ENCODE peak calls at places on chromosomes 13 and 19, in six cellular contexts. U is GM12891, Z is HepG2, J is H1, H is GM12878, I is K562. E is an unnamed sample.

GRCh38 chr13:46100191-46100877 is 4.5 kb downstream of the CPB2 start:
- DNase-seq in U (no peak), Z (no peak), J (no peak), I (peak; percentile 46), H (no peak), E (no peak)

GRCh38 chr19:34345934-34346333 is 19.1 kb upstream of the GPI start:
- DNase-seq in H (no peak), U (peak; percentile 73), J (peak; percentile 65), I (peak; percentile 77), Z (peak; percentile 63), E (peak; percentile 65)

GRCh38 chr19:40601061-40601973 is at the start of gene LTBP4:
- DNase-seq in H (no peak), I (peak; percentile 88), Z (no peak), J (no peak), U (no peak), E (no peak)

GRCh38 chr13:105817498-105817897 is 718.0 kb downstream of the EFNB2 start:
- DNase-seq in J (no peak), H (no peak), I (no peak), Z (no peak), U (no peak), E (no peak)

GRCh38 chr13:30618186-30618937 is 642 bp downstream of the USPL1 start:
- DNase-seq in J (no peak), H (no peak), I (no peak), U (no peak), Z (peak; percentile 4), E (no peak)

GRCh38 chr19:12872941-12873890 is 8.0 kb downstream of the DNASE2 start:
- DNase-seq in U (peak; percentile 55), I (peak; percentile 84), Z (peak; percentile 17), J (no peak), H (no peak), E (no peak)

GRCh38 chr13:97274782-97275252 is 52.7 kb downstream of the MBNL2 start:
- DNase-seq in H (no peak), J (no peak), U (no peak), Z (peak; percentile 93), I (no peak), E (no peak)

GRCh38 chr19:50333235-50333736 is 4.1 kb upstream of the KCNC3 start:
- DNase-seq in U (no peak), J (peak; percentile 86), I (peak; percentile 98), H (peak; percentile 82), Z (peak; percentile 72), E (peak; percentile 76)

GRCh38 chr13:46087481-46087880 is 17.4 kb downstream of the CPB2 start:
- DNase-seq in U (no peak), Z (no peak), J (no peak), I (no peak), H (no peak), E (no peak)

GRCh38 chr19:23263396-23263795 is 13.2 kb upstream of the ZNF724 start:
- DNase-seq in J (no peak), H (no peak), U (no peak), Z (no peak), I (no peak), E (no peak)

DNA sequence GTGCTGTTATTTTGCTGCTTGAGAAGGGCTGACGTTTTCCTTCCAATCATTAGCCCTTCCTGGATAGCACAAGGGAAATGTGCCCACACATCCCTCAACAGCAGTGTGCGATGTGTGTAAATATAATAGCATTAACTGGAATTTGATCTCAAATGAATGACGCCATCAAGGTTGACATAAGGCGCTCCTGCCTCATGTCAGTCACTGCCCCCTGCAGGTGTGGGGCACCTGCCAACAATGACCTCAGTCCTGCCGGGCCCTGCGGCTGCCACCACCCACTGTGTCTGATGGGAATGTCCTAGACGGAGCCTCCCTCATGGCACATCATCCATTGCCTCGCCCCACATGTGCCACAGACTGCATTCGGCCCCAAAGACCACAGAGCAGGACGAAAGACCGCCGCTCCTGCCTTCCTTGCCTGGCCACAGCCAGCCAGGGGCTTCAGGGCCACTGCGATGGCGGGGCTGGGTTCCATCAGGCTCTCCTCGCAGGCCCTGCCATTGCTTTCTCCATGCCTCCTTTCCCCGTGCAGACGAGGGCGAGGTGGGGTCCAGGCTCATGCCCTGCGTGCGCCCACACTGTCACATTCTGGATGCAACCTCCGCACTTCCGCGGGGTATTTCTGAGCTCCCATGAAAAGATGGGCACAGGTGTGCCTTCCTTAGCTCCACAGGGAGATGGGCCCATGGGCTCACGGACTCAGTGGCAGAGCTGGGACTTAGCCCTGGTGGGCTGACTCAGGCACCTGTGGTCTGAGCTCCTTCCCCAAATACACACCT is 146.7 kb downstream of the SOX1 start:
- DNase-seq in I (no peak), U (no peak), Z (peak; percentile 28), H (no peak), J (no peak), E (no peak)
- TF ChIP-seq TAF1 in I (no peak), U (no peak), Z (no peak), H (no peak), J (no peak), E (no peak)

GRCh38 chr13:28583661-28584091 is 75.3 kb upstream of the POMP start:
- DNase-seq in U (no peak), I (peak; percentile 45), Z (no peak), J (no peak), H (no peak), E (no peak)

GRCh38 chr13:28584873-28585317 is 74.0 kb upstream of the POMP start:
- DNase-seq in U (no peak), J (no peak), Z (no peak), H (no peak), I (no peak), E (no peak)

GRCh38 chr13:28582892-28583240 is 76.1 kb upstream of the POMP start:
- DNase-seq in U (no peak), H (no peak), Z (no peak), I (no peak), J (no peak), E (no peak)

GRCh38 chr13:28579334-28579733 is 79.6 kb upstream of the POMP start:
- DNase-seq in U (no peak), H (no peak), I (no peak), J (no peak), Z (no peak), E (no peak)

DNA sequence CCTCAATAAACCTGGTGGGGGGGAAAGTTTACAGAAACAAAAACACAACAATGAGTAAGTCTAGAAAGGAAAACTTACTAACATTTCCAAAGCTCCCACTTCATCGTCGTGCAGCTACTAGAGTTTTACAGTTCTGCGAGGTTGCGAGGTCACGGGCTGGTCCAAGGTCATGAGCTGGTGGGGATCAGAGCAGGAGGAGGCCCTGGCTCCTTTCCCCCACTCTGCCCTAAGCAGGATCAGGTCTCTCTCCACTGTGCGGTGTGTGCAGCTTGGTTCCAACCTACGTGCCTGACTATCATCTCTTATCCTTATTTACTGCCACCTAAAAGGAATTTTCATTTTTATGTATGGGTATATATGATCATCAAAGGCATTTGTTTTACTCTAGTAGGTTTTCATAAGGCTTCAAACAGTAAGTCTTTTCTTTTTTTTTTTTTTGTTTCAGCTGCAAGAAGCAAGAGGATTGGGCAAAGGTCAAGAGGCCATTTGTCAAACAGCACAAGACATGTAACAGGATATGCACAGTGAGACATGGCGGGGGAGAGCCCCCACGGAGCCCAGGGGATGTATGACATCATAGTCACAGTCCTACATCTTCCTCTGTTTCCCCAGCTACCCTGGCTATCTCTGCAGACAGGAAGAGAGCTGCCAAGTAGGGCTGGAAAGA is 76.6 kb upstream of the POMP start:
- DNase-seq in J (no peak), Z (no peak), U (peak; percentile 13), H (no peak), I (peak; percentile 74), E (no peak)
- TF ChIP-seq POLR2A in J (no peak), Z (no peak), U (no peak), H (no peak), I (no peak), E (no peak)

GRCh38 chr19:42122691-42123607 is 9.3 kb downstream of the POU2F2 start:
- DNase-seq in J (no peak), U (no peak), H (peak; percentile 68), I (no peak), Z (no peak), E (peak; percentile 54)

GRCh38 chr19:42120276-42121010 is 11.8 kb downstream of the POU2F2 start:
- DNase-seq in H (no peak), Z (no peak), J (no peak), U (no peak), I (no peak), E (no peak)

GRCh38 chr19:42123765-42124164 is 8.5 kb downstream of the POU2F2 start:
- DNase-seq in Z (no peak), H (no peak), U (no peak), I (no peak), J (no peak), E (no peak)

GRCh38 chr19:42121036-42121621 is 11.1 kb downstream of the POU2F2 start:
- DNase-seq in H (no peak), Z (no peak), I (no peak), J (no peak), U (no peak), E (no peak)

DNA sequence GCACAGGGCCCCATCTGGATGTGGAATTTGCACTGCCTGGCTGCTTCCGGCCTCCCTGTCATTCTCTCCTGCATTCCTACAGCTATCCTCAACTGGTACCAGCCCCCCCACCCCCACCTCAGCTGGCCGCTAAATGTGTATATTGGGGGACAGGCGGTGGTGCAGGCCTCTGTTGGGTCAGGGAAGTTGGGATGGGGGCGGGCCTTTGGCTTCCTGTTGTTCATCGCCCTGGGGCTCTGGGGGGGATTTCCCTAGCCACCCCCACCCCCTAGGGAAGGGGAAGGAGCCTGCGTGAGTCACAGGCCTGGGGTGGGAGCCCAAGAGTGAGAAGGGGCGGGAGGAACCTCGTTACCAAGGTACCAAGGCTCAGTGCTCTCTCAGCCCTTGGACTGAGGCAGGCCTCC is 10.6 kb downstream of the POU2F2 start:
- DNase-seq in J (no peak), I (no peak), H (peak; percentile 52), Z (no peak), U (no peak), E (peak; percentile 66)
- TF ChIP-seq TAF1 in J (no peak), I (no peak), H (no peak), Z (no peak), U (no peak), E (no peak)

GRCh38 chr19:42268704-42269517 is at the start of gene CIC:
- DNase-seq in U (peak; percentile 94), I (peak; percentile 100), H (peak; percentile 100), J (peak; percentile 100), Z (peak; percentile 100), E (peak; percentile 94)
- TF ChIP-seq POLR2A in U (no peak), I (no peak), H (peak; percentile 50), J (no peak), Z (no peak), E (no peak)

DNA sequence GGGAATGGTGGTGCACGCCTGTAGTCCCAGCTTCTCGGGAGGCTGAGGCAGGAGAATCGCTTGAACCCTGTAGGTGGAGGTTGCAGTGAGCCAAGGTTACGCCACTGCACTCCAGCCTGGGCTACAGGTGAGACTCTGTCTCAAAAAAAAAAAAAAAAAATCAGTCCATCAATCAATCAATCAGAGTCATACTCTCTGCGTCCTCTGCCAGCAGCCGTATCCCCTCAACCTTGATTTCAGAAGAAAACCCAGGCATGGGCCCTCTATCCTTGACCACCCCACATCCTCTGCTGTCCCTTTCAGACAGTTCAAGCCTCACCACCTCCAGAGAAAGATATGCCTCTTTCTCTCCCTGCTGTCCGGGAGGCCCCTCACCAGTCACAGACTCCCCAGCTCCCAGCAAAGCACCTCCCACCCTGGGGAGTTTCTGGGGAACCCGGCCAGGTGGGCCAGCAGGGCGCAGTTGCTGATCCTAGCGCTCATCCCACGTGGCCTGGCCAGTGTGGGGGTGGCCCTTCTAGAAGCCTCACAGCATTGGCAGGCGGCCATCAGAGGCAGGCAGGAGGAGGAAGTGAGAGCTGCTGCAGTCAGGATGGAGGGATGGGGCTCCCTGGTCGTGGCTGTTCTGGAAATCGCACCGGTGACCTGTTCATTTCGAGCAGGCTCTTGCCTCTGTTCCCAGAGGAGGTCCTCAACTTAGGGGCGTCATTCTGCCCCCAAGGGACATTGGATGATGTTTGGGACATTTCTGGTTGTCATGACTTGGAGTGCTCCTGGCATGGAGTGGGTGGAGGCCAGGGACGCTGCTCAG is 10.2 kb upstream of the JSRP1 start:
- DNase-seq in J (no peak), Z (peak; percentile 58), U (no peak), H (peak; percentile 54), I (peak; percentile 91), E (no peak)
- TF ChIP-seq TAF1 in J (no peak), Z (peak; percentile 42), U (no peak), H (peak; percentile 29), I (no peak), E (no peak)

E was measured in GM12892.